ENCODE peak calls at places on chromosomes 12 and 14, in eight cellular contexts. One of them, this sample, is unnamed.

GRCh38 chr12:122089080-122089479 is 10.5 kb downstream of the MLXIP start:
- DNase-seq in MM.1S: no peak
- DNase-seq in PC-9: no peak
- DNase-seq in choroid plexus epithelial cell: no peak
- DNase-seq in uterus: no peak
- DNase-seq in cardiac muscle cell: no peak
- DNase-seq in stomach: no peak
- DNase-seq in upper lobe of right lung: no peak
- DNase-seq in this sample: no peak

GRCh38 chr12:12008232-12008850 is 62.4 kb upstream of the BCL2L14 start:
- DNase-seq in MM.1S: no peak
- DNase-seq in PC-9: no peak
- DNase-seq in choroid plexus epithelial cell: no peak
- DNase-seq in uterus: no peak
- DNase-seq in cardiac muscle cell: peak; percentile 16
- DNase-seq in stomach: no peak
- DNase-seq in upper lobe of right lung: no peak
- DNase-seq in this sample: no peak

GRCh38 chr14:87013583-87013982 is 979.4 kb downstream of the GALC start:
- DNase-seq in MM.1S: no peak
- DNase-seq in PC-9: no peak
- DNase-seq in choroid plexus epithelial cell: peak; percentile 16
- DNase-seq in uterus: no peak
- DNase-seq in cardiac muscle cell: peak; percentile 15
- DNase-seq in stomach: no peak
- DNase-seq in upper lobe of right lung: no peak
- DNase-seq in this sample: no peak

GRCh38 chr14:67571275-67571990 is 28.6 kb downstream of the PIGH start:
- DNase-seq in MM.1S: peak; percentile 42
- DNase-seq in PC-9: peak; percentile 60
- DNase-seq in choroid plexus epithelial cell: peak; percentile 69
- DNase-seq in uterus: peak; percentile 51
- DNase-seq in cardiac muscle cell: peak; percentile 66
- DNase-seq in stomach: peak; percentile 71
- DNase-seq in upper lobe of right lung: peak; percentile 81
- DNase-seq in this sample: peak; percentile 74

GRCh38 chr14:52073251-52073650 is 4.4 kb upstream of the NID2 start:
- DNase-seq in MM.1S: no peak
- DNase-seq in PC-9: no peak
- DNase-seq in choroid plexus epithelial cell: peak; percentile 81
- DNase-seq in uterus: no peak
- DNase-seq in cardiac muscle cell: peak; percentile 56
- DNase-seq in stomach: no peak
- DNase-seq in upper lobe of right lung: no peak
- DNase-seq in this sample: no peak

GRCh38 chr12:10708862-10709261 is 14.3 kb downstream of the YBX3 start:
- DNase-seq in MM.1S: no peak
- DNase-seq in PC-9: no peak
- DNase-seq in choroid plexus epithelial cell: no peak
- DNase-seq in uterus: no peak
- DNase-seq in cardiac muscle cell: no peak
- DNase-seq in stomach: no peak
- DNase-seq in upper lobe of right lung: no peak
- DNase-seq in this sample: no peak

GRCh38 chr12:23055004-23055403 is 430.0 kb downstream of the ETNK1 start:
- DNase-seq in MM.1S: peak; percentile 72
- DNase-seq in PC-9: peak; percentile 2
- DNase-seq in choroid plexus epithelial cell: peak; percentile 33
- DNase-seq in uterus: no peak
- DNase-seq in cardiac muscle cell: peak; percentile 23
- DNase-seq in stomach: no peak
- DNase-seq in upper lobe of right lung: no peak
- DNase-seq in this sample: peak; percentile 58

GRCh38 chr14:53167602-53168328 is 14.6 kb upstream of the DDHD1 start:
- DNase-seq in MM.1S: no peak
- DNase-seq in PC-9: no peak
- DNase-seq in choroid plexus epithelial cell: peak; percentile 56
- DNase-seq in uterus: no peak
- DNase-seq in cardiac muscle cell: peak; percentile 73
- DNase-seq in stomach: no peak
- DNase-seq in upper lobe of right lung: no peak
- DNase-seq in this sample: no peak

GRCh38 chr12:122984612-122985358 is 4.3 kb downstream of the ARL6IP4 start:
- DNase-seq in MM.1S: no peak
- DNase-seq in PC-9: no peak
- DNase-seq in choroid plexus epithelial cell: no peak
- DNase-seq in uterus: peak; percentile 45
- DNase-seq in cardiac muscle cell: peak; percentile 54
- DNase-seq in stomach: no peak
- DNase-seq in upper lobe of right lung: no peak
- DNase-seq in this sample: no peak

GRCh38 chr14:54838931-54839512 is 63.6 kb downstream of the GCH1 start:
- DNase-seq in MM.1S: no peak
- DNase-seq in PC-9: no peak
- DNase-seq in choroid plexus epithelial cell: no peak
- DNase-seq in uterus: no peak
- DNase-seq in cardiac muscle cell: no peak
- DNase-seq in stomach: no peak
- DNase-seq in upper lobe of right lung: no peak
- DNase-seq in this sample: no peak

GRCh38 chr14:54837508-54838149 is 65.0 kb downstream of the GCH1 start:
- DNase-seq in MM.1S: no peak
- DNase-seq in PC-9: no peak
- DNase-seq in choroid plexus epithelial cell: no peak
- DNase-seq in uterus: no peak
- DNase-seq in cardiac muscle cell: no peak
- DNase-seq in stomach: no peak
- DNase-seq in upper lobe of right lung: no peak
- DNase-seq in this sample: no peak

GRCh38 chr14:54840798-54841197 is 61.8 kb downstream of the GCH1 start:
- DNase-seq in MM.1S: no peak
- DNase-seq in PC-9: no peak
- DNase-seq in choroid plexus epithelial cell: no peak
- DNase-seq in uterus: no peak
- DNase-seq in cardiac muscle cell: no peak
- DNase-seq in stomach: no peak
- DNase-seq in upper lobe of right lung: no peak
- DNase-seq in this sample: no peak

GRCh38 chr14:54839681-54840080 is 62.9 kb downstream of the GCH1 start:
- DNase-seq in MM.1S: no peak
- DNase-seq in PC-9: no peak
- DNase-seq in choroid plexus epithelial cell: peak; percentile 72
- DNase-seq in uterus: peak; percentile 53
- DNase-seq in cardiac muscle cell: peak; percentile 85
- DNase-seq in stomach: no peak
- DNase-seq in upper lobe of right lung: no peak
- DNase-seq in this sample: no peak

GRCh38 chr14:54840336-54840735 is 62.3 kb downstream of the GCH1 start:
- DNase-seq in MM.1S: no peak
- DNase-seq in PC-9: no peak
- DNase-seq in choroid plexus epithelial cell: no peak
- DNase-seq in uterus: no peak
- DNase-seq in cardiac muscle cell: peak; percentile 31
- DNase-seq in stomach: no peak
- DNase-seq in upper lobe of right lung: no peak
- DNase-seq in this sample: no peak
- TF ChIP-seq CTCF in MM.1S: no peak
- TF ChIP-seq CTCF in PC-9: no peak
- TF ChIP-seq CTCF in choroid plexus epithelial cell: no peak
- TF ChIP-seq CTCF in uterus: no peak
- TF ChIP-seq CTCF in cardiac muscle cell: no peak
- TF ChIP-seq CTCF in stomach: no peak
- TF ChIP-seq CTCF in upper lobe of right lung: no peak
- TF ChIP-seq CTCF in this sample: no peak

GRCh38 chr12:32293808-32294419 is 105.4 kb upstream of the FGD4 start:
- DNase-seq in MM.1S: no peak
- DNase-seq in PC-9: no peak
- DNase-seq in choroid plexus epithelial cell: no peak
- DNase-seq in uterus: no peak
- DNase-seq in cardiac muscle cell: no peak
- DNase-seq in stomach: no peak
- DNase-seq in upper lobe of right lung: no peak
- DNase-seq in this sample: no peak
- TF ChIP-seq CTCF in MM.1S: no peak
- TF ChIP-seq CTCF in PC-9: peak; percentile 24
- TF ChIP-seq CTCF in choroid plexus epithelial cell: no peak
- TF ChIP-seq CTCF in uterus: no peak
- TF ChIP-seq CTCF in cardiac muscle cell: no peak
- TF ChIP-seq CTCF in stomach: no peak
- TF ChIP-seq CTCF in upper lobe of right lung: no peak
- TF ChIP-seq CTCF in this sample: no peak

DNA sequence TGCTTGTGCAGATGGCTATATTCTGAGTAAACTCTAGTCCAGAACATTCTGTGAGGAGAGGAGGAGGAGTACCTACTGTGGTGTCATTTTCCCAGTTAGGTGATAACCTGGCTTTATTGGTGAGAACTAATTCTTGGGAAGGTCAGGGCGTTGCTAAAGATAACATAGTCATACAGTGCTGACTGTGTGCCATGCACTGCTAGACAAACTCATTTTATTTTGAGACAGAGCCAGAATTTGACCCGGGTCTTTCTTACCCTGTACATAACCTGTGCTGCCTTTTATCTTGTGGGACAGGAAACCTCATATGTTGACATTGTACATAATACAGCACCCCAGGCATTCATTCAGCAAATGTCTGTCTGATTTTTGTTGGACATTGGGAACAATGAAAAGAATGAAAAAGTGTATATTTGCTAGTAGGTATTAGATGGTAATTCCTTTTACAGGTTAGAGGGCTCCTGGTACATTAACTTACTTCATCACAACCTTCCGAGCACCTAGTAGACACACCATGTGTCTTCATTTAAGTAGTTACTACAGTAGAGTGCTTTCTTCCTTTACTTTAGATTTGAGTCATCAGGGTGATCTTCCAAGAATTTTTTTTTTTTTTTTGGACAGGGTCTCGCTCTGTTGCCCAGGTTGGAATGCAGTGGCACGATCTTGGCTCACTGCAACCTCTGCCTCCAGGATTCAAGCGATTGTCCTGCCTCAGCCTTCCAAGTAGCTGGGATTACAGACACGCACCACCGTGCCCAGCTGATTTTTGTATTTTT is 79.9 kb upstream of the TRAF3 start:
- DNase-seq in MM.1S: no peak
- DNase-seq in PC-9: no peak
- DNase-seq in choroid plexus epithelial cell: no peak
- DNase-seq in uterus: no peak
- DNase-seq in cardiac muscle cell: no peak
- DNase-seq in stomach: no peak
- DNase-seq in upper lobe of right lung: no peak
- DNase-seq in this sample: no peak
- TF ChIP-seq CTCF in MM.1S: no peak
- TF ChIP-seq CTCF in PC-9: no peak
- TF ChIP-seq CTCF in choroid plexus epithelial cell: no peak
- TF ChIP-seq CTCF in uterus: no peak
- TF ChIP-seq CTCF in cardiac muscle cell: no peak
- TF ChIP-seq CTCF in stomach: no peak
- TF ChIP-seq CTCF in upper lobe of right lung: no peak
- TF ChIP-seq CTCF in this sample: no peak

GRCh38 chr12:106907411-106907810 is 48.3 kb upstream of the TMEM263 start:
- DNase-seq in MM.1S: no peak
- DNase-seq in PC-9: no peak
- DNase-seq in choroid plexus epithelial cell: no peak
- DNase-seq in uterus: no peak
- DNase-seq in cardiac muscle cell: no peak
- DNase-seq in stomach: no peak
- DNase-seq in upper lobe of right lung: no peak
- DNase-seq in this sample: no peak
- TF ChIP-seq CTCF in MM.1S: no peak
- TF ChIP-seq CTCF in PC-9: no peak
- TF ChIP-seq CTCF in choroid plexus epithelial cell: peak; percentile 6
- TF ChIP-seq CTCF in uterus: no peak
- TF ChIP-seq CTCF in cardiac muscle cell: no peak
- TF ChIP-seq CTCF in stomach: no peak
- TF ChIP-seq CTCF in upper lobe of right lung: no peak
- TF ChIP-seq CTCF in this sample: no peak

GRCh38 chr12:111271674-111272418 is 97.0 kb downstream of the PHETA1 start:
- DNase-seq in MM.1S: no peak
- DNase-seq in PC-9: no peak
- DNase-seq in choroid plexus epithelial cell: peak; percentile 23
- DNase-seq in uterus: no peak
- DNase-seq in cardiac muscle cell: no peak
- DNase-seq in stomach: no peak
- DNase-seq in upper lobe of right lung: no peak
- DNase-seq in this sample: no peak
- TF ChIP-seq CTCF in MM.1S: peak; percentile 29
- TF ChIP-seq CTCF in PC-9: no peak
- TF ChIP-seq CTCF in choroid plexus epithelial cell: peak; percentile 50
- TF ChIP-seq CTCF in uterus: no peak
- TF ChIP-seq CTCF in cardiac muscle cell: peak; percentile 32
- TF ChIP-seq CTCF in stomach: no peak
- TF ChIP-seq CTCF in upper lobe of right lung: no peak
- TF ChIP-seq CTCF in this sample: no peak

GRCh38 chr14:92877757-92878431 is 45.1 kb upstream of the CHGA start:
- DNase-seq in MM.1S: no peak
- DNase-seq in PC-9: no peak
- DNase-seq in choroid plexus epithelial cell: peak; percentile 27
- DNase-seq in uterus: peak; percentile 21
- DNase-seq in cardiac muscle cell: peak; percentile 63
- DNase-seq in stomach: no peak
- DNase-seq in upper lobe of right lung: no peak
- DNase-seq in this sample: peak; percentile 15

GRCh38 chr14:92883066-92883465 is 39.9 kb upstream of the CHGA start:
- DNase-seq in MM.1S: no peak
- DNase-seq in PC-9: no peak
- DNase-seq in choroid plexus epithelial cell: no peak
- DNase-seq in uterus: no peak
- DNase-seq in cardiac muscle cell: no peak
- DNase-seq in stomach: no peak
- DNase-seq in upper lobe of right lung: no peak
- DNase-seq in this sample: no peak

GRCh38 chr14:92884410-92884809 is 38.5 kb upstream of the CHGA start:
- DNase-seq in MM.1S: no peak
- DNase-seq in PC-9: no peak
- DNase-seq in choroid plexus epithelial cell: no peak
- DNase-seq in uterus: no peak
- DNase-seq in cardiac muscle cell: no peak
- DNase-seq in stomach: no peak
- DNase-seq in upper lobe of right lung: no peak
- DNase-seq in this sample: no peak

GRCh38 chr14:92880351-92880750 is 42.6 kb upstream of the CHGA start:
- DNase-seq in MM.1S: no peak
- DNase-seq in PC-9: no peak
- DNase-seq in choroid plexus epithelial cell: peak; percentile 5
- DNase-seq in uterus: no peak
- DNase-seq in cardiac muscle cell: no peak
- DNase-seq in stomach: no peak
- DNase-seq in upper lobe of right lung: no peak
- DNase-seq in this sample: no peak

GRCh38 chr14:92880851-92881250 is 42.1 kb upstream of the CHGA start:
- DNase-seq in MM.1S: no peak
- DNase-seq in PC-9: peak; percentile 10
- DNase-seq in choroid plexus epithelial cell: peak; percentile 58
- DNase-seq in uterus: no peak
- DNase-seq in cardiac muscle cell: peak; percentile 65
- DNase-seq in stomach: no peak
- DNase-seq in upper lobe of right lung: no peak
- DNase-seq in this sample: no peak
- TF ChIP-seq CTCF in MM.1S: no peak
- TF ChIP-seq CTCF in PC-9: peak; percentile 71
- TF ChIP-seq CTCF in choroid plexus epithelial cell: peak; percentile 55
- TF ChIP-seq CTCF in uterus: no peak
- TF ChIP-seq CTCF in cardiac muscle cell: peak; percentile 52
- TF ChIP-seq CTCF in stomach: no peak
- TF ChIP-seq CTCF in upper lobe of right lung: peak; percentile 23
- TF ChIP-seq CTCF in this sample: no peak

GRCh38 chr12:104761091-104761490 is 197.0 kb downstream of the SLC41A2 start:
- DNase-seq in MM.1S: no peak
- DNase-seq in PC-9: no peak
- DNase-seq in choroid plexus epithelial cell: no peak
- DNase-seq in uterus: no peak
- DNase-seq in cardiac muscle cell: no peak
- DNase-seq in stomach: no peak
- DNase-seq in upper lobe of right lung: no peak
- DNase-seq in this sample: no peak
- TF ChIP-seq CTCF in MM.1S: no peak
- TF ChIP-seq CTCF in PC-9: no peak
- TF ChIP-seq CTCF in choroid plexus epithelial cell: peak; percentile 29
- TF ChIP-seq CTCF in uterus: no peak
- TF ChIP-seq CTCF in cardiac muscle cell: no peak
- TF ChIP-seq CTCF in stomach: no peak
- TF ChIP-seq CTCF in upper lobe of right lung: no peak
- TF ChIP-seq CTCF in this sample: no peak